ENCODE peak calls at places on chromosomes 13 and 19, in five cellular contexts. Q, L, E, G and X are unnamed samples.

GRCh38 chr19:46431824-46432223 is 3.1 kb upstream of the PNMA8C start:
- DNase-seq in Q (no peak), L (no peak), E (peak; percentile 86), G (no peak), X (no peak)

GRCh38 chr19:1307320-1307719 is 21.6 kb downstream of the EFNA2 start:
- DNase-seq in Q (no peak), L (no peak), E (no peak), G (no peak), X (no peak)

GRCh38 chr13:100491164-100491847 is 97.3 kb downstream of the GGACT start:
- DNase-seq in Q (no peak), L (peak; percentile 74), E (no peak), G (peak; percentile 82), X (no peak)

GRCh38 chr13:46751811-46752635 is 44.9 kb downstream of the ESD start:
- DNase-seq in Q (peak; percentile 65), L (peak; percentile 60), E (peak; percentile 13), G (no peak), X (peak; percentile 77)

GRCh38 chr13:40399756-40400155 is 266.7 kb downstream of the FOXO1 start:
- DNase-seq in Q (no peak), L (no peak), E (no peak), G (no peak), X (no peak)

GRCh38 chr13:102940770-102941169 is 94.9 kb downstream of the ERCC5 start:
- DNase-seq in Q (no peak), L (no peak), E (no peak), G (no peak), X (no peak)

GRCh38 chr19:42032428-42032827 is 37.6 kb downstream of the GRIK5 start:
- DNase-seq in Q (no peak), L (no peak), E (peak; percentile 87), G (no peak), X (no peak)

GRCh38 chr13:110855363-110855762 is 59.5 kb downstream of the ANKRD10 start:
- DNase-seq in Q (no peak), L (no peak), E (no peak), G (no peak), X (no peak)

GRCh38 chr13:35479223-35479536 is 2.7 kb upstream of the MAB21L1 start:
- DNase-seq in Q (no peak), L (no peak), E (peak; percentile 69), G (no peak), X (no peak)

GRCh38 chr13:71169125-71169524 is 697.9 kb downstream of the DACH1 start:
- DNase-seq in Q (no peak), L (peak; percentile 18), E (no peak), G (no peak), X (no peak)

GRCh38 chr13:46179576-46180368 is 2.2 kb downstream of the LCP1 start:
- DNase-seq in Q (no peak), L (no peak), E (no peak), G (no peak), X (peak; percentile 92)

GRCh38 chr13:31587696-31588266 is 151.5 kb upstream of the RXFP2 start:
- DNase-seq in Q (no peak), L (no peak), E (no peak), G (no peak), X (no peak)

DNA sequence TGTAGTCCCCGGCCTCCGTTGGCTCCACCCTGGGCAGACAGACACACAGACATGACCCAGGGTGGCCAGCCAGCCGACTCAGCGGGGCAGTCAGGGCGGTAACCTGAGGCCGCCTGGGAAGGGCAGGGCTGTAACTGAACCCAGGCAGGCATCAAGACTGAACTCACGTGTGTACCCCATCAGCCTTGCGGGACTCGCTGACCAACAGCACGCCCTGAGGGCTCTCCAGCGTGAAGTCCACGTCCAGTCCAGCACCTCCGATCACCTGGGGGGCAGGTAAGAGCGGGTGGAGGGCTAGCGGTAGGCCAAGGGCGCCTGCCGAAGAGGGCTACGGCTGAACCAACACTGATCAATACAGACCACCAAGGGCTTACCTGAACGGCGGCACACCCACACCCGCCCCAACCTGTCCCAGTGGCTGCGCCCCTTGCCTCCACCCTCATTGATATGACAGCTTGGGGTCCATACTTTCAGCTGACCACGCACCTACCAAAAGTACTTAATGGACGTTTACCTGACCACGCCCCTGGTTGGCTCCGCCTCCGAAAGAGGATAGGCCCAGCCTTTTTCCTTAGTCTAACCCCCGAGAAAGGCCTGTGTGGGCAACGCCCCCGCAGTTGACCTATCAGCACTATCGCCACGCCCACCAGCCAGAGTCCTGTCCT is 791 bp downstream of the TMED1 start:
- DNase-seq in Q (peak; percentile 31), L (no peak), E (no peak), G (peak; percentile 81), X (peak; percentile 87)
- H3K27ac ChIP-seq in Q (peak overlapping the region; percentile 11), L (no peak overlapping the region), E (peak overlapping the region; percentile 29), G (peak overlapping the region; percentile 98), X (peak overlapping the region; percentile 99)

GRCh38 chr19:29965529-29965928 is 23.5 kb downstream of the URI1 start:
- DNase-seq in Q (peak; percentile 80), L (peak; percentile 81), E (no peak), G (no peak), X (no peak)
- H3K4me1 ChIP-seq in Q (peaks cover 38% of the 10 kb centered on the region), L (peaks cover 22% of the 10 kb centered on the region), E (peaks cover 17% of the 10 kb centered on the region), G (peaks cover 46% of the 10 kb centered on the region), X (peaks cover 98% of the 10 kb centered on the region)

GRCh38 chr19:10049626-10050025 is 36.3 kb downstream of the RDH8 start:
- DNase-seq in Q (no peak), L (no peak), E (no peak), G (no peak), X (no peak)
- H3K27ac ChIP-seq in Q (no peak overlapping the region), L (no peak overlapping the region), E (no peak overlapping the region), G (no peak overlapping the region), X (no peak overlapping the region)

DNA sequence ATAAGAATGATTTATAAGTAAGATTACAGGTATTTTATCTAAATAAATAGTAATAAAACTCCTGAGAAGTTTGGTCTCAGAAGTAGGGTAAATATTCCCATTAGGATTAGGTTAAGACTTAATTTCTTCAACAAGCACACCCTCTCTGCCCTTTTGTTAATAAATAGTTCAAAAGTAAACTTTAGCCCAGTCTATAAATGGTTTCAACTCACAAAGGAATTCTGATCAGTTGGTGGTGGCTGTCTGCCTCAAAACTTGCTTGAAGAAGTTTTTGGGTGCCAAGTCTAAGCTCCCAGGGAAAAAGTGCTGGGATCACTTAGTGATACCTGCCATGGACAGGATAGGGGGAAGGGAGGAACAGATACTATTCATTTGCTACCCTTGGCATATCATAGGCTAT is 22.9 kb downstream of the MBNL2 start:
- DNase-seq in Q (no peak), L (no peak), E (no peak), G (no peak), X (no peak)
- H3K4me1 ChIP-seq in Q (peaks cover 57% of the 10 kb centered on the region), L (peaks cover 3% of the 10 kb centered on the region), E (peaks cover 41% of the 10 kb centered on the region), G (peaks cover 92% of the 10 kb centered on the region), X (peaks cover 33% of the 10 kb centered on the region)

GRCh38 chr13:113318956-113319355 is 21.9 kb downstream of the LAMP1 start:
- DNase-seq in Q (no peak), L (no peak), E (no peak), G (peak; percentile 41), X (no peak)

GRCh38 chr13:113317031-113317430 is 20.0 kb downstream of the LAMP1 start:
- DNase-seq in Q (no peak), L (no peak), E (no peak), G (no peak), X (no peak)

GRCh38 chr13:113320226-113320875 is 23.3 kb downstream of the LAMP1 start:
- DNase-seq in Q (no peak), L (no peak), E (no peak), G (no peak), X (no peak)

GRCh38 chr13:113321546-113321945 is 24.5 kb downstream of the LAMP1 start:
- DNase-seq in Q (no peak), L (no peak), E (no peak), G (no peak), X (no peak)

GRCh38 chr13:113319371-113319770 is 22.3 kb downstream of the LAMP1 start:
- DNase-seq in Q (no peak), L (no peak), E (no peak), G (no peak), X (no peak)
- H3K27ac ChIP-seq in Q (no peak overlapping the region), L (no peak overlapping the region), E (no peak overlapping the region), G (no peak overlapping the region), X (no peak overlapping the region)

GRCh38 chr13:77306458-77306857 is 20.4 kb downstream of the MYCBP2 start:
- DNase-seq in Q (no peak), L (no peak), E (no peak), G (no peak), X (no peak)
- H3K4me1 ChIP-seq in Q (peaks cover 42% of the 10 kb centered on the region), L (no peaks in the 10 kb centered on the region), E (peaks cover 50% of the 10 kb centered on the region), G (peaks cover 49% of the 10 kb centered on the region), X (peaks cover 98% of the 10 kb centered on the region)

DNA sequence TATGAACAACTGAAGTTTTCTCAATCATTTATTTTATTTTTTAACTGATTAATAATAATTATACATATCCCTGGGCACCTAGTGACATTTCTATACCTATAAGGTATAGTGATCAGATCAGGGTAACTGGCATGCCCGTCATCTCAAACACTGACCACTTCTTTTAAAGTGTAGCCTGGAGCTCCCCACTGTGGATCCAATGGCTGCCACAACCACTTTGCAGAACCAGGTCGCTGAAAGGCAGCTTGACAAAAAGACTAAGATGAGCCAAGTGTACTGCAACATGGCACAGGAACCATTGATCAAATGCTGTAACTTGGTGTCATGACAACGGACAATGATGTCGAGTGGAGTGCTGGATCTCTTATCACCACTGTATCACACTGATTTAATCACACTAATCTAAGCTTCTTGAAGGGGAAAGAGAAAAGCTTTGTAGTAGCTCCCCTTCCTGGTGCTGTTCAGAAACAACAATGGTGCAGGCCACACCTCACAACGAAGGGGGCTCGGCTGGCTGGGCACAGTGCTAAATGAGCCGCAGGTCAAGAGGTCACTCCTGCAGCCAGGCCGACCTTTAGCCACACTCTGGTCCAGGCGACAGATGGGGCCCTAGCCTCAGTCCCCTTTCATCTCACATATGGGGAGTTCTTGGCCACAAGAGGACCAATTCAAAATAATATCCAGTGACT is 2.3 kb upstream of the TNFRSF19 start:
- DNase-seq in Q (no peak), L (no peak), E (no peak), G (no peak), X (no peak)
- H3K27ac ChIP-seq in Q (no peak overlapping the region), L (no peak overlapping the region), E (no peak overlapping the region), G (no peak overlapping the region), X (no peak overlapping the region)

GRCh38 chr19:18504886-18505610 is 16.8 kb downstream of the ELL start:
- DNase-seq in Q (no peak), L (no peak), E (no peak), G (no peak), X (no peak)
- H3K4me1 ChIP-seq in Q (peaks cover 28% of the 10 kb centered on the region), L (peaks cover 16% of the 10 kb centered on the region), E (no peaks in the 10 kb centered on the region), G (peaks cover 99% of the 10 kb centered on the region), X (peaks cover 87% of the 10 kb centered on the region)

GRCh38 chr19:52936151-52936957 is 13.1 kb upstream of the ZNF888 start:
- DNase-seq in Q (no peak), L (no peak), E (no peak), G (peak; percentile 19), X (no peak)
- H3K27ac ChIP-seq in Q (no peak overlapping the region), L (no peak overlapping the region), E (no peak overlapping the region), G (no peak overlapping the region), X (no peak overlapping the region)